ENCODE peak calls at places on chromosomes 11 and 22, in seven cellular contexts. One of them, this sample, is unnamed.

GRCh38 chr11:39341461-39341860 is 2118.0 kb downstream of the LRRC4C start:
- DNase-seq in aorta: no peak
- DNase-seq in pancreas: no peak
- DNase-seq in neuronal stem cell: no peak
- DNase-seq in colonic mucosa: no peak
- DNase-seq in psoas muscle: no peak
- DNase-seq in body of pancreas: no peak
- DNase-seq in this sample: no peak

GRCh38 chr11:108648528-108648885 is 16.4 kb upstream of the DDX10 start:
- DNase-seq in aorta: no peak
- DNase-seq in pancreas: no peak
- DNase-seq in neuronal stem cell: no peak
- DNase-seq in colonic mucosa: no peak
- DNase-seq in psoas muscle: no peak
- DNase-seq in body of pancreas: no peak
- DNase-seq in this sample: no peak

GRCh38 chr11:58592760-58593472 is 14.1 kb downstream of the ZFP91 start:
- DNase-seq in aorta: no peak
- DNase-seq in pancreas: no peak
- DNase-seq in neuronal stem cell: no peak
- DNase-seq in colonic mucosa: peak; percentile 74
- DNase-seq in psoas muscle: no peak
- DNase-seq in body of pancreas: peak; percentile 59
- DNase-seq in this sample: peak; percentile 63

GRCh38 chr11:82229346-82229745 is 504.3 kb downstream of the FAM181B start:
- DNase-seq in aorta: no peak
- DNase-seq in pancreas: no peak
- DNase-seq in neuronal stem cell: no peak
- DNase-seq in colonic mucosa: no peak
- DNase-seq in psoas muscle: no peak
- DNase-seq in body of pancreas: no peak
- DNase-seq in this sample: no peak

GRCh38 chr11:69075421-69076128 is 26.8 kb downstream of the TPCN2 start:
- DNase-seq in aorta: peak; percentile 88
- DNase-seq in pancreas: no peak
- DNase-seq in neuronal stem cell: no peak
- DNase-seq in colonic mucosa: peak; percentile 41
- DNase-seq in psoas muscle: peak; percentile 85
- DNase-seq in body of pancreas: peak; percentile 62
- DNase-seq in this sample: peak; percentile 79

GRCh38 chr11:88507771-88508557 is 170.4 kb upstream of the CTSC start:
- DNase-seq in aorta: no peak
- DNase-seq in pancreas: no peak
- DNase-seq in neuronal stem cell: no peak
- DNase-seq in colonic mucosa: no peak
- DNase-seq in psoas muscle: no peak
- DNase-seq in body of pancreas: no peak
- DNase-seq in this sample: no peak

GRCh38 chr11:3907590-3907989 is 52.1 kb downstream of the STIM1 start:
- DNase-seq in aorta: no peak
- DNase-seq in pancreas: no peak
- DNase-seq in neuronal stem cell: no peak
- DNase-seq in colonic mucosa: no peak
- DNase-seq in psoas muscle: no peak
- DNase-seq in body of pancreas: no peak
- DNase-seq in this sample: no peak

GRCh38 chr11:126701555-126701897 is 299.0 kb downstream of the KIRREL3 start:
- DNase-seq in aorta: no peak
- DNase-seq in pancreas: no peak
- DNase-seq in neuronal stem cell: no peak
- DNase-seq in colonic mucosa: no peak
- DNase-seq in psoas muscle: no peak
- DNase-seq in body of pancreas: no peak
- DNase-seq in this sample: no peak

GRCh38 chr11:43802509-43802908 is 78.1 kb upstream of the ALKBH3 start:
- DNase-seq in aorta: no peak
- DNase-seq in pancreas: no peak
- DNase-seq in neuronal stem cell: no peak
- DNase-seq in colonic mucosa: no peak
- DNase-seq in psoas muscle: no peak
- DNase-seq in body of pancreas: no peak
- DNase-seq in this sample: no peak

GRCh38 chr11:85626496-85626895 is 648 bp downstream of the DLG2 start:
- DNase-seq in aorta: no peak
- DNase-seq in pancreas: no peak
- DNase-seq in neuronal stem cell: no peak
- DNase-seq in colonic mucosa: no peak
- DNase-seq in psoas muscle: no peak
- DNase-seq in body of pancreas: peak; percentile 62
- DNase-seq in this sample: no peak

GRCh38 chr22:23065069-23065451 is 5.3 kb upstream of the GNAZ start:
- DNase-seq in aorta: peak; percentile 11
- DNase-seq in pancreas: peak; percentile 12
- DNase-seq in neuronal stem cell: no peak
- DNase-seq in colonic mucosa: no peak
- DNase-seq in psoas muscle: no peak
- DNase-seq in body of pancreas: no peak
- DNase-seq in this sample: no peak

GRCh38 chr22:49657275-49657973 is 170.2 kb downstream of the BRD1 start:
- DNase-seq in aorta: peak; percentile 81
- DNase-seq in pancreas: peak; percentile 51
- DNase-seq in neuronal stem cell: no peak
- DNase-seq in colonic mucosa: peak; percentile 57
- DNase-seq in psoas muscle: peak; percentile 66
- DNase-seq in body of pancreas: peak; percentile 36
- DNase-seq in this sample: peak; percentile 68

GRCh38 chr11:789951-790350 is at the start of gene CEND1:
- DNase-seq in aorta: no peak
- DNase-seq in pancreas: no peak
- DNase-seq in neuronal stem cell: peak; percentile 51
- DNase-seq in colonic mucosa: no peak
- DNase-seq in psoas muscle: peak; percentile 45
- DNase-seq in body of pancreas: no peak
- DNase-seq in this sample: no peak

GRCh38 chr11:86676533-86677154 is 4.2 kb upstream of the ME3 start:
- DNase-seq in aorta: no peak
- DNase-seq in pancreas: no peak
- DNase-seq in neuronal stem cell: peak; percentile 62
- DNase-seq in colonic mucosa: no peak
- DNase-seq in psoas muscle: no peak
- DNase-seq in body of pancreas: no peak
- DNase-seq in this sample: no peak

GRCh38 chr11:102843474-102843873 is at the start of gene MMP3:
- DNase-seq in aorta: no peak
- DNase-seq in pancreas: no peak
- DNase-seq in neuronal stem cell: no peak
- DNase-seq in colonic mucosa: no peak
- DNase-seq in psoas muscle: no peak
- DNase-seq in body of pancreas: no peak
- DNase-seq in this sample: no peak

GRCh38 chr11:43934359-43935130 is 7.9 kb upstream of the C11orf96 start:
- DNase-seq in aorta: no peak
- DNase-seq in pancreas: no peak
- DNase-seq in neuronal stem cell: no peak
- DNase-seq in colonic mucosa: no peak
- DNase-seq in psoas muscle: no peak
- DNase-seq in body of pancreas: no peak
- DNase-seq in this sample: no peak

GRCh38 chr22:28023036-28023435 is 104.0 kb upstream of the PITPNB start:
- DNase-seq in aorta: no peak
- DNase-seq in pancreas: peak; percentile 35
- DNase-seq in neuronal stem cell: no peak
- DNase-seq in colonic mucosa: peak; percentile 13
- DNase-seq in psoas muscle: peak; percentile 5
- DNase-seq in body of pancreas: no peak
- DNase-seq in this sample: no peak

GRCh38 chr11:92870241-92870826 is 99.1 kb upstream of the MTNR1B start:
- DNase-seq in aorta: no peak
- DNase-seq in pancreas: no peak
- DNase-seq in neuronal stem cell: no peak
- DNase-seq in colonic mucosa: no peak
- DNase-seq in psoas muscle: no peak
- DNase-seq in body of pancreas: no peak
- DNase-seq in this sample: no peak

GRCh38 chr11:133726576-133726975 is 118.7 kb downstream of the SPATA19 start:
- DNase-seq in aorta: no peak
- DNase-seq in pancreas: no peak
- DNase-seq in neuronal stem cell: no peak
- DNase-seq in colonic mucosa: no peak
- DNase-seq in psoas muscle: no peak
- DNase-seq in body of pancreas: no peak
- DNase-seq in this sample: no peak

GRCh38 chr11:64998141-64998540 is 1.4 kb upstream of the BATF2 start:
- DNase-seq in aorta: no peak
- DNase-seq in pancreas: no peak
- DNase-seq in neuronal stem cell: no peak
- DNase-seq in colonic mucosa: peak; percentile 43
- DNase-seq in psoas muscle: no peak
- DNase-seq in body of pancreas: no peak
- DNase-seq in this sample: peak; percentile 39

GRCh38 chr11:898160-898517 is 12.5 kb downstream of the CHID1 start:
- DNase-seq in aorta: no peak
- DNase-seq in pancreas: no peak
- DNase-seq in neuronal stem cell: no peak
- DNase-seq in colonic mucosa: no peak
- DNase-seq in psoas muscle: no peak
- DNase-seq in body of pancreas: no peak
- DNase-seq in this sample: no peak

GRCh38 chr11:35919244-35919643 is 24.6 kb upstream of the LDLRAD3 start:
- DNase-seq in aorta: no peak
- DNase-seq in pancreas: no peak
- DNase-seq in neuronal stem cell: peak; percentile 44
- DNase-seq in colonic mucosa: no peak
- DNase-seq in psoas muscle: no peak
- DNase-seq in body of pancreas: no peak
- DNase-seq in this sample: no peak

GRCh38 chr11:66981976-66982578 is 7.0 kb downstream of the C11orf86 start:
- DNase-seq in aorta: peak; percentile 94
- DNase-seq in pancreas: peak; percentile 74
- DNase-seq in neuronal stem cell: no peak
- DNase-seq in colonic mucosa: peak; percentile 97
- DNase-seq in psoas muscle: peak; percentile 86
- DNase-seq in body of pancreas: peak; percentile 57
- DNase-seq in this sample: peak; percentile 89

DNA sequence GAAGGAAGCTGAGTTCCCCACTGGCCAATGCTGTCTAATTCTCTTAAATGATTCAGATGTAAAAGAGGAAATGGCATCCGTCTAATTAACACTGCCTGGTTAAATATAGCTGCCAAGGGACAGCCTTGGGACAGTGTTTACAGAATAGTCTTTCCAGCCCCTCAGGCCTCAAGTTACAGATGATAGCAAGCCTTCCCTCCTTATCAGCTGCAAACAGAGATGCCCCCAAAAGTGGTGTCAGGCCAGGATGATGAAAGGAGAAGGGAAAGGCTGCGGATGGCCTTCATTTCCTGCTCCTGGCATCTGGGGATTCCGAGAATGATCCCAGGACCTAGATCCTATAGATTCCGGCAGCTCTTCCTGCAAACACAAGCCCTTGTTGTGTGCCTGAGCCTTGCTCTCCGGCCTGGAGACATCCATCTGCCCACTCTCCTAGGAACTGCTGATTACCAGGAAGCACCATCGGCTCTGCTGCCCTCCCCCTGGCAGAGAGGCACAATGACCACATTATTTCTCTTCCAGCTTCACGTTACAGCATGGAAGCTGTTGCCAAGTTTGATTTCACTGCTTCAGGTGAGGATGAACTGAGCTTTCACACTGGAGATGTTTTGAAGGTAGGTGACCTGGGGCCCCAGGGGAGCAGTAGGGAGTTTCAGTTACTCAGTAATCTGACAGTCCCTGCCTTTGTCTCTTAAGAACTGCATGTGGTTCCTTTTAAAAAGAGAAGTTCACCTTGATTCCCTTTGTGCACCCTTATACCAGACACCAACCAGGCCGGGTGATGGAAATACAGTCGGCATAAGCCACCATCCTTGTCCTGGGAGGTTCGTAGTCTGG is 13.4 kb upstream of the TMA7B start:
- DNase-seq in aorta: no peak
- DNase-seq in pancreas: no peak
- DNase-seq in neuronal stem cell: no peak
- DNase-seq in colonic mucosa: no peak
- DNase-seq in psoas muscle: no peak
- DNase-seq in body of pancreas: peak; percentile 62
- DNase-seq in this sample: no peak
- H3K4me1 ChIP-seq in aorta: no peaks in the 10 kb centered on the region
- H3K4me1 ChIP-seq in pancreas: no peaks in the 10 kb centered on the region
- H3K4me1 ChIP-seq in neuronal stem cell: peaks cover 9% of the 10 kb centered on the region
- H3K4me1 ChIP-seq in colonic mucosa: no peaks in the 10 kb centered on the region
- H3K4me1 ChIP-seq in psoas muscle: no peaks in the 10 kb centered on the region
- H3K4me1 ChIP-seq in body of pancreas: peaks cover 23% of the 10 kb centered on the region
- H3K4me1 ChIP-seq in this sample: no peaks in the 10 kb centered on the region

DNA sequence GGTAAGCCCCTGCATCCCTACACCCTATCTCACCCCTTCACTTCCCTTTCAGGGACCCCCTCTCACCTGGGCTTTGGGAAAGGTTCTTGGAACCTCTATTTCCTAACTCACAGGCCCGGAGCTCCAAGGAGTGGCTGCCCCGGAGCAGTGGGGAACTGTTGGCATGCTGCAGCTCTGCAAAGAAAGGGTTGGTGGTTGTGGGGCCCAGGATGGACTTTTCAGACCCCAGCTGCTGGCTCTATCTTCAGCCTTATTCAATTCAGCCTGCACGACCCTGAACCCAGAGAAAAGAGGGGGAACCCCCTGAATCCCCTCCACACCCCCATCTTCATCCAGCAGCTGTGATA is 10.0 kb downstream of the ROBO4 start:
- DNase-seq in aorta: no peak
- DNase-seq in pancreas: no peak
- DNase-seq in neuronal stem cell: no peak
- DNase-seq in colonic mucosa: no peak
- DNase-seq in psoas muscle: no peak
- DNase-seq in body of pancreas: no peak
- DNase-seq in this sample: no peak
- H3K27ac ChIP-seq in aorta: no peak overlapping the region
- H3K27ac ChIP-seq in pancreas: no peak overlapping the region
- H3K27ac ChIP-seq in neuronal stem cell: no peak overlapping the region
- H3K27ac ChIP-seq in colonic mucosa: no peak overlapping the region
- H3K27ac ChIP-seq in psoas muscle: no peak overlapping the region
- H3K27ac ChIP-seq in body of pancreas: no peak overlapping the region
- H3K27ac ChIP-seq in this sample: no peak overlapping the region

GRCh38 chr11:119814766-119815165 is 85.8 kb upstream of the NECTIN1 start:
- DNase-seq in aorta: no peak
- DNase-seq in pancreas: no peak
- DNase-seq in neuronal stem cell: no peak
- DNase-seq in colonic mucosa: no peak
- DNase-seq in psoas muscle: no peak
- DNase-seq in body of pancreas: no peak
- DNase-seq in this sample: no peak
- H3K4me1 ChIP-seq in aorta: no peaks in the 10 kb centered on the region
- H3K4me1 ChIP-seq in pancreas: no peaks in the 10 kb centered on the region
- H3K4me1 ChIP-seq in neuronal stem cell: peaks cover 3% of the 10 kb centered on the region
- H3K4me1 ChIP-seq in colonic mucosa: no peaks in the 10 kb centered on the region
- H3K4me1 ChIP-seq in psoas muscle: no peaks in the 10 kb centered on the region
- H3K4me1 ChIP-seq in body of pancreas: no peaks in the 10 kb centered on the region
- H3K4me1 ChIP-seq in this sample: no peaks in the 10 kb centered on the region

GRCh38 chr22:20744456-20744855 is 29.5 kb upstream of the SERPIND1 start:
- DNase-seq in aorta: no peak
- DNase-seq in pancreas: no peak
- DNase-seq in neuronal stem cell: no peak
- DNase-seq in colonic mucosa: no peak
- DNase-seq in psoas muscle: no peak
- DNase-seq in body of pancreas: no peak
- DNase-seq in this sample: no peak
- H3K27ac ChIP-seq in aorta: no peak overlapping the region
- H3K27ac ChIP-seq in pancreas: no peak overlapping the region
- H3K27ac ChIP-seq in neuronal stem cell: no peak overlapping the region
- H3K27ac ChIP-seq in colonic mucosa: no peak overlapping the region
- H3K27ac ChIP-seq in psoas muscle: no peak overlapping the region
- H3K27ac ChIP-seq in body of pancreas: no peak overlapping the region
- H3K27ac ChIP-seq in this sample: no peak overlapping the region

GRCh38 chr11:105579111-105579510 is 30.8 kb upstream of the GRIA4 start:
- DNase-seq in aorta: no peak
- DNase-seq in pancreas: no peak
- DNase-seq in neuronal stem cell: no peak
- DNase-seq in colonic mucosa: no peak
- DNase-seq in psoas muscle: no peak
- DNase-seq in body of pancreas: no peak
- DNase-seq in this sample: no peak
- H3K4me1 ChIP-seq in aorta: no peaks in the 10 kb centered on the region
- H3K4me1 ChIP-seq in pancreas: no peaks in the 10 kb centered on the region
- H3K4me1 ChIP-seq in neuronal stem cell: no peaks in the 10 kb centered on the region
- H3K4me1 ChIP-seq in colonic mucosa: no peaks in the 10 kb centered on the region
- H3K4me1 ChIP-seq in psoas muscle: no peaks in the 10 kb centered on the region
- H3K4me1 ChIP-seq in body of pancreas: no peaks in the 10 kb centered on the region
- H3K4me1 ChIP-seq in this sample: no peaks in the 10 kb centered on the region